ENCODE peak calls at places on chromosome 12, in six cellular contexts. X, V, W, R, C and U are unnamed samples.

GRCh38 chr12:125403145-125403789 is 338.0 kb downstream of the AACS start:
- DNase-seq in C (no peak), R (peak), V (no peak), X (peak), W (no peak), U (no peak)

GRCh38 chr12:95721320-95721719 is 69.2 kb downstream of the NTN4 start:
- DNase-seq in V (no peak), W (no peak), R (peak), X (peak), C (no peak), U (no peak)

GRCh38 chr12:78062781-78063180 is 232.1 kb downstream of the NAV3 start:
- DNase-seq in X (no peak), R (peak), V (peak), C (no peak), W (no peak), U (peak)

GRCh38 chr12:107624493-107624892 is 61.1 kb upstream of the PWP1 start:
- DNase-seq in X (no peak), W (no peak), R (no peak), C (no peak), V (no peak), U (no peak)

GRCh38 chr12:23204933-23205778 is 580.2 kb downstream of the ETNK1 start:
- DNase-seq in X (peak), C (peak), W (peak), R (peak), V (no peak), U (no peak)

GRCh38 chr12:63276537-63277365 is 125.8 kb upstream of the AVPR1A start:
- DNase-seq in R (peak), V (no peak), C (no peak), X (peak), W (no peak), U (no peak)

GRCh38 chr12:132185698-132186097 is 41.4 kb downstream of the NOC4L start:
- DNase-seq in X (no peak), V (no peak), R (no peak), W (peak), C (no peak), U (no peak)

GRCh38 chr12:48237048-48237630 is 34.0 kb upstream of the OR10AD1 start:
- DNase-seq in R (no peak), V (no peak), X (peak), C (no peak), W (no peak), U (no peak)

GRCh38 chr12:49413010-49413409 is 45.7 kb downstream of the SPATS2 start:
- DNase-seq in R (no peak), C (no peak), V (no peak), W (no peak), X (no peak), U (no peak)

GRCh38 chr12:26867084-26867483 is 34.1 kb upstream of the ITPR2 start:
- DNase-seq in W (no peak), R (no peak), C (no peak), V (no peak), X (no peak), U (no peak)

GRCh38 chr12:77842430-77842829 is 11.7 kb downstream of the NAV3 start:
- DNase-seq in V (no peak), X (no peak), R (no peak), W (no peak), C (no peak), U (no peak)

GRCh38 chr12:120571299-120571698 is 9.9 kb downstream of the POP5 start:
- DNase-seq in V (no peak), X (no peak), R (no peak), W (no peak), C (no peak), U (no peak)

GRCh38 chr12:89470741-89471504 is 53.7 kb downstream of the GALNT4 start:
- DNase-seq in C (no peak), V (no peak), W (no peak), X (peak), R (peak), U (no peak)

GRCh38 chr12:75750950-75751349 is 239.5 kb upstream of the KRR1 start:
- DNase-seq in V (no peak), C (peak), R (no peak), W (no peak), X (no peak), U (no peak)

GRCh38 chr12:67496616-67497015 is 151.9 kb upstream of the DYRK2 start:
- DNase-seq in W (no peak), C (no peak), X (no peak), V (no peak), R (no peak), U (no peak)

GRCh38 chr12:6827437-6827894 is 741 bp upstream of the P3H3 start:
- DNase-seq in X (peak), R (peak), W (peak), C (no peak), V (peak), U (peak)

GRCh38 chr12:86257173-86257572 is 982 bp upstream of the MGAT4C start:
- DNase-seq in C (no peak), X (no peak), W (no peak), V (no peak), R (no peak), U (no peak)

GRCh38 chr12:103846415-103846814 is 5.4 kb upstream of the NT5DC3 start:
- DNase-seq in X (no peak), W (no peak), R (no peak), C (no peak), V (no peak), U (no peak)

GRCh38 chr12:132146772-132147422 is 2.6 kb downstream of the NOC4L start:
- DNase-seq in V (no peak), X (no peak), W (no peak), R (no peak), C (no peak), U (no peak)

GRCh38 chr12:7162691-7163114 is 26.8 kb upstream of the PEX5 start:
- DNase-seq in R (peak), X (peak), C (no peak), V (peak), W (peak), U (no peak)

GRCh38 chr12:210277-211141 is 3.4 kb downstream of the SLC6A12 start:
- DNase-seq in R (no peak), V (no peak), X (no peak), C (no peak), W (no peak), U (no peak)

GRCh38 chr12:1668833-1669543 is 21.9 kb upstream of the ADIPOR2 start:
- DNase-seq in V (no peak), R (no peak), C (no peak), X (no peak), W (no peak), U (no peak)

GRCh38 chr12:50120953-50121352 is 8.9 kb downstream of the COX14 start:
- DNase-seq in V (no peak), W (no peak), C (no peak), X (no peak), R (no peak), U (no peak)

GRCh38 chr12:52149651-52150241 is 42.1 kb downstream of the KRT80 start:
- DNase-seq in W (no peak), X (no peak), V (no peak), R (no peak), C (no peak), U (no peak)

GRCh38 chr12:94254270-94254669 is 105.9 kb downstream of the PLXNC1 start:
- DNase-seq in X (no peak), V (no peak), R (no peak), W (no peak), C (no peak), U (no peak)

GRCh38 chr12:6241495-6241894 is 41.3 kb downstream of the CD9 start:
- DNase-seq in V (peak), R (no peak), W (no peak), C (no peak), X (no peak), U (no peak)

DNA sequence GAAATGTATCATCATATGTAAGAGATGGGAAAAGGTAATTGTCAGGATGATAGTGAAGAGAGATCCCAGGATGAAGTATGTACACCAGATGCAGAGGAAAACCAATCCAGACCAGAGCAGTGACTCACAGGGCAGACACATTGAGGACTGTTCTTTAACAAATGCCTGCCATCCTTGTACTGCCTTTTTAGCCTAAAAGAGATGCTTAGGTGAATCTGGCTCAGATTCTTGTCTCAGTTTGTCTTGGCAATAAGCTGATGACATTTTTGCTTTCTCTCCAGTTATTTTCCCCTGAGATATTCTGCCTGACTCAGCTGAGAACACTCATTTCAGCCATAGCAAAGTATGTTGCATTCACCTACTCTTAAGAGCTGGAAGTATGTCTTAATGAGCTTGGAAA is 405.3 kb upstream of the USP15 start:
- DNase-seq in R (no peak), W (no peak), V (no peak), C (no peak), X (no peak), U (no peak)
- H3K4me3 ChIP-seq in R (no peak), W (no peak), V (no peak), C (no peak), X (no peak), U (no peak)

GRCh38 chr12:88017964-88018363 is 11.2 kb downstream of the C12orf50 start:
- DNase-seq in C (no peak), X (no peak), V (no peak), R (no peak), W (no peak), U (no peak)
- H3K4me3 ChIP-seq in C (no peak), X (no peak), V (no peak), R (no peak), W (no peak), U (no peak)

GRCh38 chr12:123238330-123238682 is 5.1 kb downstream of the MTRFR start:
- DNase-seq in X (no peak), C (no peak), R (no peak), V (no peak), W (no peak), U (no peak)

GRCh38 chr12:123233505-123234299 is 466 bp downstream of the MTRFR start:
- DNase-seq in C (no peak), R (peak), V (no peak), W (no peak), X (peak), U (no peak)

GRCh38 chr12:123238961-123239360 is 5.7 kb downstream of the MTRFR start:
- DNase-seq in V (no peak), C (no peak), W (no peak), X (no peak), R (no peak), U (no peak)

GRCh38 chr12:123242083-123242904 is 9.1 kb downstream of the MTRFR start:
- DNase-seq in V (no peak), X (no peak), W (no peak), R (peak), C (no peak), U (no peak)

DNA sequence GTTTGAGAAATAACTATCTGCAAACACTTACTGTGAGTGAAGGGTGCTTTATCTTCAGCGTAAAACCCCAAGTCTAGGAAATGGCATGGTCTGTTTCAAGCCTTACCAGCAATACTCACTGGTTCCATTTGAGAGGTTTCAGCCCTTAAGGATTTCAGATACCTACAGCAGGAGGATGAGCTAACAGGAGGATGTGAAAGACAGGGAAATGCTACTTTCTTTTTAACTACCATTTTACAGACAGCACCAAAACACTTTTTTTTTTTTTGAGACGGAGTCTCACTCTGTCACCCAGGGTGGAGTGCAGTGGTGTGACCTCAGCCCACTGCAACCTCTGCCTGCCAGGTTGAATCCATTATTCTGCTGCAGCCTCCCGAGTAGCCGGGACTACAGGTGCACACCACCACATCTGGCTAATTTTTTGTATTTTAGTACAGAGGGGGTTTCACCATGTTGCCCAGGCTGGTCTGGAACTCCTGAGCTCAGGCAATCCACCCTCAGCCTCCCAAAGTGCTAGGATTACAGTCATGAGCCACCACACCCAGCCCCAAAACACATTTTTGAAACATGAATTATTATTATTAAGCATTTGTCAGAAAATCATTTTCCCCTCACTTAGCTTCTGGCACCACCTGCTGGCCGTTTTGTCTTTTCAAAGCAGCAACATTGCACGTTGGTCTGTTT is 4.6 kb downstream of the MTRFR start:
- DNase-seq in X (peak), W (peak), R (peak), C (peak), V (peak), U (peak)
- H3K4me3 ChIP-seq in X (no peak), W (peak), R (no peak), C (no peak), V (no peak), U (no peak)

GRCh38 chr12:114684870-114685273 is 897 bp upstream of the TBX3 start:
- DNase-seq in W (no peak), V (no peak), R (no peak), C (no peak), X (no peak), U (no peak)
- H3K4me3 ChIP-seq in W (peak), V (peak), R (peak), C (peak), X (peak), U (peak)

DNA sequence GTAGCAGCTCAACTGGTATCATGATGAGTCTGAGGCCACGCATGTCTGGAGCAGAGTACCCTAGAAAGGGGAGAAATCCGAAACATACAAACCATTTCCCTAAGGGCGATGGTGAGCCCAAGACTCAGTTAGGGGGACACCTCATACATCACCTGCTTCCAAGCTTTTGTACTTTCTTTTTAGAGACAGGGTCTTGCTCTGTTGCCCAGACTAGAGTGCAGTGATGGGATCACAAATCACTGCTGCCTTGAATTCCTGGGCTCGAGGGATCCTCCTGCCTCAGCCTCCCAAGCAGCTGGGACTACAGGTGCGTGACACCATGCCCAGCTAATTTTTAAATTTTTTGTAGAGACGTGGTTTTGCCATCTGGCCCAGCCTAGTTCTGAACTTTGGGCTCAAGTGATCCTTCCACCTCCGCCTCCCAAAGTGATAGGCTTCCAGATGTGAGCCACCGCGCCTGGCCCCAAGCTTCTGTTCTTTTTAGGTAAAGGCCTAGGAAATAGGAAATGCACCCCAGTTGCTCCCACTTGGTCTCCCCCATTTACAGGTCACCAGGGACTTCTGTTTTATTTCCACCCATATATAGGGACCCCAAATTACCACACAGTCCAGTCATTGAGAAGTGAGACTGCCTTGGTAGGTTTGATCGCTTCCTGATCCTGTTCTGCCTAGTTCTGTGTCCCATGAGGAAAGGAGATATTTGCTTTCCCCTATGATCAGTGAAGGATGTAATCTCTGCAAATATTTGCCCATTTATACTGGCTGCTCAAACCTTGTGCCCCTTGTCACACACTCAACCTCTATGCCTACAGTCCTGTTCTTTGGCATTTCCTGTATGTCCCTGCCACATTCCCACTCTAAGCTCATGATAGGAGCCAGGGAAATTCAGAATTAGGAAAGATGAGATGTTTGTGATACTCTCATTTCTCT is at the start of gene APOF:
- DNase-seq in W (no peak), C (no peak), R (no peak), V (no peak), X (no peak), U (no peak)
- H3K4me3 ChIP-seq in W (no peak), C (no peak), R (no peak), V (no peak), X (no peak), U (no peak)